ENCODE peak calls at places on chromosomes 12 and 14, in seven cellular contexts. B is NCI-H345; G is ELR; P is RWPE1; Y is NCI-H1092 treated with DMSO at 0.1 percent for 48 hours; E is A172; Z is activated CD4-positive, alpha-beta T cell treated with anti-CD3 and anti-CD28 coated beads, Interleukin-2, amount 50 U/mL, for 48 hours. R is an unnamed sample.
A peak's percentile ranks its signal among the peaks of the same experiment; 100 is the strongest.

GRCh38 chr12:5533368-5533767 is 101.5 kb downstream of the NTF3 start:
- DNase-seq in B (no peak), G (no peak), P (no peak), Y (no peak), E (no peak), Z (no peak), R (no peak)

GRCh38 chr14:94689985-94690400 is 77.8 kb downstream of the SERPINA3 start:
- DNase-seq in B (no peak), G (no peak), P (no peak), Y (no peak), E (no peak), Z (no peak), R (peak; percentile 14)

GRCh38 chr12:90808568-90808967 is 146.4 kb downstream of the CCER1 start:
- DNase-seq in B (no peak), G (peak; percentile 53), P (peak; percentile 5), Y (no peak), E (no peak), Z (no peak), R (no peak)

GRCh38 chr14:90775441-90775840 is 40.8 kb downstream of the TTC7B start:
- DNase-seq in B (no peak), G (no peak), P (no peak), Y (no peak), E (no peak), Z (no peak), R (no peak)

GRCh38 chr12:121748571-121749265 is 36.2 kb downstream of the TMEM120B start:
- DNase-seq in B (no peak), G (peak; percentile 92), P (no peak), Y (no peak), E (peak; percentile 76), Z (peak; percentile 23), R (peak; percentile 95)

GRCh38 chr14:58138065-58138718 is 13.8 kb downstream of the ARMH4 start:
- DNase-seq in B (no peak), G (no peak), P (no peak), Y (no peak), E (no peak), Z (no peak), R (no peak)

GRCh38 chr12:96208346-96208745 is 14.2 kb downstream of the ELK3 start:
- DNase-seq in B (no peak), G (peak; percentile 74), P (peak; percentile 64), Y (no peak), E (peak; percentile 30), Z (no peak), R (peak; percentile 78)

GRCh38 chr12:58596381-58596780 is 323.9 kb downstream of the LRIG3 start:
- DNase-seq in B (no peak), G (peak; percentile 46), P (no peak), Y (no peak), E (no peak), Z (no peak), R (no peak)

GRCh38 chr12:11959117-11959823 is 111.5 kb upstream of the BCL2L14 start:
- DNase-seq in B (no peak), G (peak; percentile 56), P (no peak), Y (no peak), E (peak; percentile 34), Z (peak; percentile 30), R (peak; percentile 63)

GRCh38 chr14:56160058-56160457 is 41.8 kb downstream of the PELI2 start:
- DNase-seq in B (no peak), G (no peak), P (no peak), Y (no peak), E (no peak), Z (no peak), R (no peak)

GRCh38 chr14:62691613-62692489 is 353.4 kb downstream of the KCNH5 start:
- DNase-seq in B (peak; percentile 86), G (peak; percentile 75), P (peak; percentile 82), Y (peak; percentile 40), E (peak; percentile 67), Z (no peak), R (peak; percentile 7)